ENCODE peak calls at places on chromosomes 6 and 20, in four cellular contexts. P is aorta, Y is tibial artery, R is A549. O is an unnamed sample.
A peak's percentile ranks its signal among the peaks of the same experiment; 100 is the strongest.

GRCh38 chr6:156848533-156848932 is 71.4 kb downstream of the ARID1B start:
- DNase-seq in P (peak; percentile 80), Y (no peak), R (no peak), O (peak; percentile 48)

GRCh38 chr20:23142162-23143050 is 56.3 kb upstream of the CD93 start:
- DNase-seq in P (peak; percentile 50), Y (peak; percentile 19), R (no peak), O (no peak)

GRCh38 chr20:16397053-16397452 is 176.2 kb downstream of the KIF16B start:
- DNase-seq in P (peak; percentile 84), Y (peak; percentile 55), R (no peak), O (peak; percentile 75)

GRCh38 chr6:23526519-23526918 is 599.5 kb upstream of the NRSN1 start:
- DNase-seq in P (no peak), Y (no peak), R (no peak), O (no peak)

GRCh38 chr20:2873747-2874041 is 413 bp downstream of the PTPRA start:
- DNase-seq in P (peak; percentile 68), Y (peak; percentile 36), R (peak; percentile 35), O (no peak)

GRCh38 chr6:136762022-136762975 is 30.0 kb downstream of the MAP3K5 start:
- DNase-seq in P (no peak), Y (no peak), R (no peak), O (no peak)

GRCh38 chr20:62401331-62401779 is 5.7 kb downstream of the CABLES2 start:
- DNase-seq in P (no peak), Y (no peak), R (peak; percentile 35), O (no peak)

GRCh38 chr20:56504373-56505005 is 20.1 kb upstream of the FAM209A start:
- DNase-seq in P (no peak), Y (no peak), R (peak; percentile 38), O (no peak)

GRCh38 chr6:128479991-128480390 is 40.4 kb downstream of the PTPRK start:
- DNase-seq in P (no peak), Y (no peak), R (no peak), O (no peak)

GRCh38 chr20:31562241-31562640 is 42.8 kb upstream of the ID1 start:
- DNase-seq in P (no peak), Y (no peak), R (no peak), O (no peak)

GRCh38 chr6:11615214-11615602 is 77.7 kb downstream of the TMEM170B start:
- DNase-seq in P (no peak), Y (no peak), R (no peak), O (no peak)

GRCh38 chr6:41704656-41705328 is 30.6 kb downstream of the TFEB start:
- DNase-seq in P (no peak), Y (no peak), R (no peak), O (peak; percentile 14)

GRCh38 chr6:20789162-20789561 is 254.9 kb downstream of the CDKAL1 start:
- DNase-seq in P (no peak), Y (no peak), R (no peak), O (no peak)

GRCh38 chr20:63884506-63885263 is 10.2 kb upstream of the DNAJC5 start:
- DNase-seq in P (no peak), Y (no peak), R (no peak), O (peak; percentile 65)

GRCh38 chr6:107821591-107821990 is 2.5 kb downstream of the SCML4 start:
- DNase-seq in P (no peak), Y (no peak), R (no peak), O (no peak)

GRCh38 chr6:22444335-22444734 is 125.0 kb upstream of the HDGFL1 start:
- DNase-seq in P (no peak), Y (no peak), R (no peak), O (no peak)

GRCh38 chr6:143195349-143195845 is 134.7 kb downstream of the AIG1 start:
- DNase-seq in P (peak; percentile 62), Y (no peak), R (no peak), O (no peak)

GRCh38 chr6:158441639-158442308 is 118.1 kb upstream of the TMEM181 start:
- DNase-seq in P (peak; percentile 56), Y (peak; percentile 43), R (no peak), O (no peak)

GRCh38 chr6:157748839-157749571 is 74.0 kb upstream of the SNX9 start:
- DNase-seq in P (no peak), Y (no peak), R (no peak), O (no peak)

GRCh38 chr6:90545450-90545849 is 41.4 kb downstream of the MAP3K7 start:
- DNase-seq in P (no peak), Y (no peak), R (no peak), O (no peak)

GRCh38 chr6:8085053-8085511 is 17.3 kb downstream of the EEF1E1 start:
- DNase-seq in P (peak; percentile 71), Y (peak; percentile 51), R (no peak), O (peak; percentile 35)

GRCh38 chr6:36132221-36132895 is 2.0 kb downstream of the MAPK13 start:
- DNase-seq in P (no peak), Y (peak; percentile 15), R (no peak), O (no peak)

GRCh38 chr6:109091314-109092009 is 3.2 kb downstream of the SESN1 start:
- DNase-seq in P (no peak), Y (no peak), R (no peak), O (peak; percentile 84)

DNA sequence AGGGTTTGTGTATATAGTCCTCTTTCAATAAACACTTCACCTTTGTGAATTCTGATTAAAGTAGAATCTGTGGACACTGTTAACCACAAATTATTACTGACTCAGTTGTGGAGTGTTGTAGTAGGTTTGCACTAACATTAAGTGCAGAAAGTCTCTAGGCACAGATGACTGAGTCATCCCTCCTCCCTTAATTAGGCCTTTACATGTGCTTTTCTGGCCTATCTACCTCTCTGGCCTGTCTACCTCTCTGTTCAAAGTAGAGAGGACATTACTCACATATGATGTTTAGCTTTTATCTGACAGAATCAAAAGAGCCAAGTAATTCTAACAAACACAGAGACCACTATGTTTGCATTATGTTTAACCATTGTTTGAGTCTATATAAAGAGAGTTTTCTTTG is 783.0 kb downstream of the TENT5A start:
- DNase-seq in P (no peak), Y (no peak), R (no peak), O (no peak)
- H3K4me3 ChIP-seq in P (no peak overlapping the region), Y (no peak overlapping the region), R (no peak overlapping the region), O (no peak overlapping the region)

DNA sequence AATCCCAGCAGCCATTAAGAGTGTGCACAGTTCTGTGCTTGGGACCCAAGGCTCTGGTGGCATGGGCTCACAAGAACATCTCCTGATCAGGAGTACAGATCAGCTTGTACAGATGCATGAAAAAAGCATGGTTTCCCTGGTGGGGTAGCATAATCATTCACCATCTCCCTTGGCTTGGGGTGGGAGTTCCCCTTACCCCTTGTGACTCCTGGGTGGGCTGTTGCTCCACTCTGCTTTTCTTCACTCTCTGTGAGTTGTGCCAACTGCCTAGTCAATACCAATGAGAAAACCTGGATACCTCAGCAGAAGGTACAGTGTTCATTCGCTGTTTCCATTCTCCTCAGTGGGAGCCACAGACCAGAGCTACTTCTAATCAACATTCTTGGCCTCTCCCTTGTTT is 13.6 kb upstream of the HLA-DQB1 start:
- DNase-seq in P (no peak), Y (no peak), R (no peak), O (no peak)
- H3K27ac ChIP-seq in P (no peak overlapping the region), Y (no peak overlapping the region), R (no peak overlapping the region), O (no peak overlapping the region)

DNA sequence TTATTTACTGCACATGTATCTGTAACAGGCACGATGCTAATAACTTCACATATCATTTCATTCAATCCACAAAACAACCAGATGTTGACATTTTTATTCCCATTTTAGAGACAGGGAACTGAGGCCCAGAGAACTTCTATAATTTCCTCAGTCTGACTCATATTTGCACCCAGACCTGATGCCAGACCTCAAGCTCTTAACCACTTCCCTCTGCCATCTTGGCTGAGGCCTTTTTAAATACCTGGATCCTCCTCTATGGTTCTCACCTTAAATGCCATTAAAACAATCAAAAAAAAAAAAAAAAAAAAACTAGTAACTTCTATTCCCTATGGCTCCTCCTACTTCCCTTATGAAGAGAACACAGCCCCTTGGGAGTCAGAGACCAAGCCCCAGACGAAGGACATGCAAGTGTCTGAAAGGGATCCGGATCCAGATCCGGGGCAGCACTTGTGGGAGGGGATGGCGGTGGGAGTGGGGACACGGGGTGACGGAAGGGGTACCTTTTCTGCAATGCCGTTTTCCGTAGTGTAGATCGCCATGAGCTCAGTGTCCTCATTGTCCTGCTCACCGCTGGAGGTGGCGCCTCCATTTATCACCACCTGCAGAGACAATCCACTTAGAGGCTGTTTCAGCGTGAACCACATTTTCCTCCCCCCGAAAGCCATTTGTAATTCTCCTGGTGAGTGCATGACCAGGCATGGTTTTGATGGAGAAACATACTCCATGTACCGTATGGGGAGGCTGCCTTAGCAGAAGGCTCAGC is 88.7 kb downstream of the SLC23A2 start:
- DNase-seq in P (no peak), Y (no peak), R (no peak), O (no peak)
- H3K4me3 ChIP-seq in P (no peak overlapping the region), Y (no peak overlapping the region), R (no peak overlapping the region), O (no peak overlapping the region)

GRCh38 chr6:139754898-139755754 is 380.7 kb upstream of the CITED2 start:
- DNase-seq in P (no peak), Y (no peak), R (no peak), O (no peak)
- H3K27ac ChIP-seq in P (no peak overlapping the region), Y (no peak overlapping the region), R (peak overlapping the region; percentile 19), O (peak overlapping the region; percentile 77)

GRCh38 chr20:25251019-25251418 is 3.1 kb downstream of the PYGB start:
- DNase-seq in P (no peak), Y (no peak), R (no peak), O (no peak)

GRCh38 chr20:25252226-25252625 is 4.3 kb downstream of the PYGB start:
- DNase-seq in P (no peak), Y (no peak), R (no peak), O (no peak)

GRCh38 chr20:25249198-25249931 is 1.5 kb downstream of the PYGB start:
- DNase-seq in P (no peak), Y (no peak), R (no peak), O (no peak)

GRCh38 chr20:25251558-25251957 is 3.7 kb downstream of the PYGB start:
- DNase-seq in P (no peak), Y (no peak), R (no peak), O (no peak)

DNA sequence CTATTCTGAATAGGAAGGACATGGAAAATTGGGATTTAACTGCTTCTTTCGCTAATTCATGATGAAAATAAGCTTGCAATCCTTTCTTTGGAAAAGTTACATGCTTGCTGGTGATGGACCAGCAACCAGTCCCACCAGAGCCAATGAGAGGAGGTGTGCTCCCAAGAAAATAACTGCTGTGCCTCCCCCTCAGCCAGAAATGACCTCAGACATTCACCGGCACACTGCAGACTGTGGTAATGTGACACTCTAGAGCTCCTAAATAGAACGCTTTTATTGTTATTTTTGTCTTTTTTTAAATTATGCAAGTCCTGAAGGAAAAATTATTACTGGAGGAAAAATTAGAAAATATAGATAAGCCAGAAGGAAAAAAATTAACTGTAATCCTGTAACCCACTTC is 2.6 kb downstream of the PYGB start:
- DNase-seq in P (no peak), Y (no peak), R (no peak), O (no peak)
- H3K4me3 ChIP-seq in P (peak overlapping the region; percentile 6), Y (peak overlapping the region; percentile 92), R (peak overlapping the region; percentile 82), O (no peak overlapping the region)

DNA sequence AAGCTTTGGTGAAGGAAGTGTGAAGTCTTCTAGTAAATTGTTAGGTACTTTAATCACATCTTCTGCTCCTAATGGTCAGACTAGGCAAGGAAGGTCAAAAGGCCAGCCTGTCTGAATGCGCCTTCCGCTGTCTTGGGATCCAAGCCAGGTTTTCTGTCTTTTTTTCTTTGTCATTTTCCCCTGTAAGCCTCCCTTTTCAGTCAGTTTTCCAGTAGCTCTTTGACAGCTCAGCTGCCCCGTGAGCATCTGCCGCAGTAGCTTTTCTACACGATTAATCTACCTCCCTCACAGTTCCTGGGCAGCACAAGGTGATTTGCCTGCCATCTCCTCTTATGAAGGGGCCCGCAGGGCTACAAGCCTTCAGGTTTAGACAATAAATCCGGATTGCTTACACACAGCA is 77.0 kb downstream of the LY86 start:
- DNase-seq in P (no peak), Y (no peak), R (no peak), O (no peak)
- H3K27ac ChIP-seq in P (no peak overlapping the region), Y (no peak overlapping the region), R (no peak overlapping the region), O (no peak overlapping the region)

O was measured in psoas muscle.